ENCODE peak calls at places on chromosome 19, in seven cellular contexts. B is activated T-cell treated with anti-CD3 and anti-CD28 coated beads, Interleukin-2, amount 50 U/mL, for 4 hours; I is RCC 7860; V is fibroblast of pulmonary artery; E is NCI-H2081; D is amniotic stem cell; Y is H1. W is an unnamed sample.

GRCh38 chr19:8569066-8569761 is 8.0 kb downstream of the MYO1F start:
- DNase-seq in B (peak; percentile 48), I (peak; percentile 63), V (peak; percentile 88), E (no peak), D (peak; percentile 53), Y (no peak), W (peak; percentile 29)

GRCh38 chr19:13044160-13044853 is 49.0 kb downstream of the NFIX start:
- DNase-seq in B (peak; percentile 30), I (no peak), V (no peak), E (peak; percentile 81), D (no peak), Y (no peak), W (no peak)

GRCh38 chr19:40908981-40909380 is 26.9 kb upstream of the CYP2A7 start:
- DNase-seq in B (no peak), I (no peak), V (no peak), E (no peak), D (no peak), Y (no peak), W (no peak)

GRCh38 chr19:38869160-38869835 is 8.8 kb downstream of the RINL start:
- DNase-seq in B (peak; percentile 18), I (no peak), V (no peak), E (peak; percentile 12), D (no peak), Y (peak; percentile 67), W (no peak)

GRCh38 chr19:6041991-6042421 is 64.1 kb upstream of the RANBP3 start:
- DNase-seq in B (no peak), I (no peak), V (no peak), E (no peak), D (no peak), Y (peak; percentile 35), W (no peak)

GRCh38 chr19:16351133-16351809 is 26.6 kb downstream of the KLF2 start:
- DNase-seq in B (no peak), I (peak; percentile 31), V (peak; percentile 36), E (no peak), D (no peak), Y (no peak), W (no peak)

GRCh38 chr19:10568444-10568825 is 344 bp downstream of the CDKN2D start:
- DNase-seq in B (peak; percentile 41), I (no peak), V (no peak), E (no peak), D (no peak), Y (peak; percentile 86), W (peak; percentile 57)

GRCh38 chr19:18633321-18633720 is 3.5 kb upstream of the KLHL26 start:
- DNase-seq in B (no peak), I (no peak), V (no peak), E (no peak), D (no peak), Y (no peak), W (no peak)

GRCh38 chr19:48258350-48258749 is 2.6 kb upstream of the CARD8 start:
- DNase-seq in B (no peak), I (no peak), V (peak; percentile 34), E (no peak), D (no peak), Y (no peak), W (no peak)

GRCh38 chr19:16088351-16088984 is 12.2 kb downstream of the TPM4 start:
- DNase-seq in B (no peak), I (no peak), V (peak; percentile 76), E (no peak), D (no peak), Y (no peak), W (peak; percentile 78)

GRCh38 chr19:11749751-11750150 is 11.0 kb upstream of the ZNF823 start:
- DNase-seq in B (no peak), I (no peak), V (no peak), E (no peak), D (no peak), Y (no peak), W (no peak)

GRCh38 chr19:38634757-38635482 is 12.5 kb upstream of the ACTN4 start:
- DNase-seq in B (peak; percentile 69), I (peak; percentile 46), V (peak; percentile 70), E (peak; percentile 57), D (no peak), Y (peak; percentile 95), W (peak; percentile 87)

W was measured in Calu3.